ENCODE peak calls at places on chromosomes 5 and 9, in four cellular contexts. M, I, Y and K are unnamed samples.

GRCh38 chr5:96658272-96658671 is 3.9 kb upstream of the CAST start:
- DNase-seq in M (no peak), I (no peak), Y (no peak), K (no peak)

GRCh38 chr9:4617752-4618151 is 44.3 kb upstream of the PLPP6 start:
- DNase-seq in M (no peak), I (no peak), Y (no peak), K (no peak)

GRCh38 chr5:96431376-96432244 is 1.4 kb downstream of the PCSK1 start:
- DNase-seq in M (peak), I (no peak), Y (peak), K (no peak)

GRCh38 chr9:12784461-12785250 is 9.8 kb downstream of the LURAP1L start:
- DNase-seq in M (peak), I (no peak), Y (peak), K (no peak)

GRCh38 chr9:112703304-112703703 is 14.6 kb downstream of the INIP start:
- DNase-seq in M (no peak), I (no peak), Y (no peak), K (no peak)

GRCh38 chr9:80797841-80798688 is 891.3 kb downstream of the TLE1 start:
- DNase-seq in M (no peak), I (peak), Y (no peak), K (peak)

GRCh38 chr5:88888799-88889164 is 5.8 kb upstream of the MEF2C start:
- DNase-seq in M (no peak), I (no peak), Y (no peak), K (no peak)

GRCh38 chr5:132087176-132087575 is 13.6 kb downstream of the CSF2 start:
- DNase-seq in M (no peak), I (no peak), Y (no peak), K (no peak)

GRCh38 chr5:81752644-81752963 is 1.7 kb upstream of the SSBP2 start:
- DNase-seq in M (no peak), I (no peak), Y (no peak), K (no peak)

GRCh38 chr9:36151306-36152210 is 15.0 kb downstream of the GLIPR2 start:
- DNase-seq in M (peak), I (no peak), Y (peak), K (peak)

GRCh38 chr9:116656535-116656934 is 30.6 kb upstream of the TRIM32 start:
- DNase-seq in M (no peak), I (no peak), Y (no peak), K (no peak)

GRCh38 chr5:37723147-37723961 is 116.5 kb downstream of the GDNF start:
- DNase-seq in M (no peak), I (no peak), Y (peak), K (no peak)
- TF ChIP-seq CTCF in M (peak), I (no peak), Y (peak), K (peak)

DNA sequence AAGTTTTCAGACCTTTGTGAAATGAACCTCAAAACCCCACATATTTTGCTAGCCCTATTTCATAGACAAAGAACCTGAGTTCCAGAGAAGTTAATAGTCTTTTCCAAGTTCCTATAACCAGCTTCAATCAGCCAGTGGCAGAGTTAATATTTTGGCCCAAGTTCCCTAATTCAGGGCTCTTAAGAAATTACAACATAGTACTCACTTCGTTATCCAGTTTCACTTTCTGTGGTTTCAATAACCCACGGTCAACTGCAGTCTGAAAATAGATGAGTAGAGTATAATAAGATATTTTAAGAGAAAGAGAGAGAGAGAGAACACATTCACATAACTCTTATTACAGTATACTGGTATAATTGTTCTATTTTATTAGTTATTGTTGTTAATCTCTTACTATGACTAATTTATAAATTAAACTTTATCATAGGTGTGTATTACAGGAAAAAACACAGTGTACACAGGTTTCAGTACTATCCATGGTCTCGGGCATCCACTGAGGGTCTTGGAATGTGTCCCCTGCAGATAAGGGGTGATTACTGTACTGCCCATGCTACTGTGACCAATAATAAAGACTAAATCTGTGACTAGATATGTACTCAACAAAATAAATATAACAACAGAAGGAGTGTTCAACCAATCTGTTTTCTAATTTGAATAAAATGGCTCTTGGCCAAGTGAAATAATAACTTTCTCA is 9.3 kb upstream of the MYOT start:
- DNase-seq in M (peak), I (no peak), Y (peak), K (no peak)
- TF ChIP-seq CTCF in M (no peak), I (no peak), Y (no peak), K (no peak)

DNA sequence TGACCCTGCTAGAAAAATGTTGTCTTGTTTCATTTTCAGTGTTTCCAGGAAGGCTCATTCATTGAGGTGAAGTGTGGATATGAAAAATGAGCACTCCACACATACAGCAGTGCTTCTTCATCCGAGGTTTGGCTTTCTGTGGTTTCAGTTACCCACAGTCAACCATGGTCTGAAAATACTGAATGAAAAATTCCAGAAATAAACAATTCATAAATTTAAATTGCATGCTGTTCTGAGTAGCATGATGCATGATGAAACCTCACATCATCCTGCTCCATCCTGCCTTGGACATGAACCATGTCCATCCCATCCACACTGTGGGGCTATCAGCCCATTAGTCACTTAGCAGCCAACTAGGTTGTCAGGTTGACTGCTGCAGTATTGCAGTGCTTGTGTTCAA is 10.4 kb upstream of the SLC45A2 start:
- DNase-seq in M (peak), I (no peak), Y (peak), K (no peak)
- TF ChIP-seq CTCF in M (no peak), I (no peak), Y (peak), K (no peak)

DNA sequence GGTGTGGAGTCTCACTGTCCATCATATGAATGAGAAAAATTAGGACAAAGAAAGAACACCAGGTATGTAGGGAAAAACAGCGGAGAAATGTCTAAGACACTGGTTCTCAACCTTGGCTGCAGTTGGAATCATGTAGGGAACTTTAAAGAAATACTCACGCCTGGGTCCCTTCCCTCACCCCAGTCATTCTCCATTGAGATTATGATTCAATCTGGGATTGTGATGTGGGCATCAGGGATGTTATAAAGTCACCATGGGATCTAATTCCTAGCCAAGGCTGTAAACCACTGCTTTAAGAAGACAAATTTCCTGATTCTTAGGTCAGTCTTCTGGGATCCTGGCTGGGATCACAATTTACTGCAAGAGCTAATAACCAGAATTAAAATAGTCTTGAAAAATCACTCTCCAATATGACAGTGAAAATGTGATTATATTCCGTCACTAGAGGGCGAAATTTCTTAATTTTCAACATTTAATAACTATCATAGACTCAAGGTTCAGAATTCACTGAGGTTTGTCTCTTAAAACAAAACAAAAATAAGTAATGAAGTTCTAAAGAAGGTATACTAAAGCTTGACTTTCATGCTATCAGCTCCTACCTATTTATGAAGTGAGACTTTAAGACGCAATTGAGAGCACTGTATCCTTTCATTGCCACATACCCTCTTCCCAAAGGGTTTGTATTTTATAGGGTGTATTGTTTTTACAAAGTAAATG is 60.5 kb downstream of the GLDC start:
- DNase-seq in M (peak), I (no peak), Y (peak), K (no peak)
- TF ChIP-seq CTCF in M (no peak), I (no peak), Y (peak), K (peak)

DNA sequence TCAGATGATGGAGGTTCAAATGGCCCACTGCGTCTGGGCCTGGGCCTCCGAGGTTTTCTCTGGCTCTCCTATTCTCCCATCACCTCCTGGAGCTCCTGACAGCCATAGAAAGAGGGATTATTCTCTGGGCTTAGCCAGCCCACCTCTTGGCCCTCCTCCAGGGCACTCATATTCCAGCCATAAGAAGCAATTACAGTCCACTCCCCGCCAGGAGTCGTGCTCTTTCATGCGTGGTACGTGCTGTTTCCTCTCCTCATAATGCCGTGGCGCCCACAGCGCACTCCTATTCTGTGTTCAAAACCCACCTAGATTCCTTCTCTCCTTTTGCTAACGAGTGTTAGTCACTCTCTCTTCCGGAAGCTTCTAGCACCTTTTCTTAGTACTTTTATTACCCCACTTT is 240.8 kb upstream of the ZNF462 start:
- DNase-seq in M (no peak), I (no peak), Y (no peak), K (no peak)
- TF ChIP-seq CTCF in M (no peak), I (no peak), Y (no peak), K (no peak)

DNA sequence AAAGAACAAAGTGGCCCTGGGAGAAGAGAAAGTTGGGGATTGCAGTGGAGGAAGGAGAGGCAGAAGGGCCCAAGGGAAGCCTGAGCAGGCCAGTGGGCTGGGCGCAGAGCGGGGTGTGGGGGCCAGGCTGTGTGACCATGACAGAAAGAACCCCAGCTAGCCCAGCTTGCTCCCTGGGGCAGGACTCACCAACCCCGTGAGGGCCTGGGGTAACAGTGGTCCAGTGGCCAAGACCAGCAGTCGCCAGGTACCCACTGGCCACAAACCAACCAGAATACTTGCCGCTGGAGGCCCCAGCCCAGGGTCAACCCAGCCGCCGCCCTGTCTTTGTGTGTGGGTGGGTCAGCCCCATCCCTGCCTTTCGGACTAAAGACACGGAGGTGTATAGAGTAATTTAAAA is 146.5 kb downstream of the CACNA1B start:
- DNase-seq in M (no peak), I (no peak), Y (no peak), K (no peak)
- TF ChIP-seq CTCF in M (no peak), I (no peak), Y (no peak), K (no peak)